ENCODE peak calls at places on chromosomes 3 and 15, in six cellular contexts. V is right lobe of liver, J is tibial artery, I is brain microvascular endothelial cell, G is ovary, N is IMR-90. X is an unnamed sample.

GRCh38 chr3:106566277-106566676 is 697.5 kb upstream of the CBLB start:
- DNase-seq in V (no peak), J (no peak), I (no peak), G (no peak), N (no peak), X (no peak)

GRCh38 chr3:30666564-30667249 is 60.3 kb downstream of the TGFBR2 start:
- DNase-seq in V (no peak), J (no peak), I (no peak), G (no peak), N (no peak), X (no peak)

GRCh38 chr3:140285380-140285779 is 350.4 kb downstream of the CLSTN2 start:
- DNase-seq in V (no peak), J (no peak), I (no peak), G (no peak), N (no peak), X (no peak)

GRCh38 chr3:195057716-195058115 is 213.2 kb downstream of the XXYLT1 start:
- DNase-seq in V (peak), J (no peak), I (no peak), G (no peak), N (no peak), X (peak)

GRCh38 chr3:41131224-41131623 is 68.1 kb upstream of the CTNNB1 start:
- DNase-seq in V (no peak), J (no peak), I (peak), G (no peak), N (no peak), X (no peak)

GRCh38 chr15:62392411-62392810 is 227.3 kb upstream of the C2CD4B start:
- DNase-seq in V (no peak), J (no peak), I (peak), G (peak), N (peak), X (no peak)

GRCh38 chr3:52685705-52686691 is at the start of the genes GNL3 and PBRM1:
- DNase-seq in V (peak), J (peak), I (peak), G (peak), N (peak), X (peak)

GRCh38 chr15:74997161-74997942 is 2.0 kb downstream of the SCAMP5 start:
- DNase-seq in V (no peak), J (no peak), I (no peak), G (no peak), N (no peak), X (no peak)

GRCh38 chr3:141009496-141009895 is 41.7 kb upstream of the SPSB4 start:
- DNase-seq in V (no peak), J (no peak), I (no peak), G (no peak), N (no peak), X (no peak)

GRCh38 chr15:45157974-45158373 is 28.2 kb downstream of the DUOX1 start:
- DNase-seq in V (no peak), J (no peak), I (peak), G (no peak), N (peak), X (peak)

GRCh38 chr3:22141769-22142168 is 390.8 kb upstream of the ZNF385D start:
- DNase-seq in V (no peak), J (no peak), I (no peak), G (no peak), N (no peak), X (no peak)

DNA sequence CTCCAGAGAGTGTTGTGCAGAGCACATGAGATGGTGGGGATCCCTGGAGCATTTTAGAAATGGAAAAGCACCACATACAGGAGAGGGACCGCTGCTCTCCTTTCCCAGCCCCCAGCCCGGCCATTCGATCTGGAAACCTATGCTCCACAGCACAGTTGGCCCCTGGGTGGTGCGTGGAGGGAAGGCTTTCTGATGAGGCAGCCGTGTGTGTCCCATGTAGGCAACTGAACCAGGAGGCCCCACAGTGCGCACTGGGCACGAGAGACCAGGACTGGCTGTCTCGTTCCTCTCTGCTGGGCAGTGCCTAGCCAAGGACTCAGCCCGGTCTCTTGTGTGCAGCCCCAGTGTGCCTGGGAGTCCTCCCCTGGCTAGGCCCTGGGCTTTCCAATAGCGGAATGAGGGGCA is 39.1 kb downstream of the CHDH start:
- DNase-seq in V (no peak), J (peak), I (no peak), G (no peak), N (no peak), X (no peak)
- H3K4me3 ChIP-seq in V (no peak), J (no peak), I (no peak), G (no peak), N (no peak), X (no peak)

GRCh38 chr3:169146112-169146665 is 517.3 kb downstream of the MECOM start:
- DNase-seq in V (peak), J (peak), I (peak), G (peak), N (peak), X (no peak)
- H3K27ac ChIP-seq in V (peak), J (peak), I (peak), G (no peak), N (peak), X (peak)

GRCh38 chr3:153440311-153440710 is 278.3 kb downstream of the RAP2B start:
- DNase-seq in V (no peak), J (no peak), I (no peak), G (no peak), N (no peak), X (no peak)

GRCh38 chr3:153442386-153442785 is 280.4 kb downstream of the RAP2B start:
- DNase-seq in V (no peak), J (no peak), I (no peak), G (no peak), N (no peak), X (no peak)

GRCh38 chr3:153438275-153438674 is 276.2 kb downstream of the RAP2B start:
- DNase-seq in V (no peak), J (no peak), I (no peak), G (no peak), N (no peak), X (no peak)

GRCh38 chr3:153442799-153443487 is 280.9 kb downstream of the RAP2B start:
- DNase-seq in V (no peak), J (no peak), I (no peak), G (no peak), N (no peak), X (no peak)

DNA sequence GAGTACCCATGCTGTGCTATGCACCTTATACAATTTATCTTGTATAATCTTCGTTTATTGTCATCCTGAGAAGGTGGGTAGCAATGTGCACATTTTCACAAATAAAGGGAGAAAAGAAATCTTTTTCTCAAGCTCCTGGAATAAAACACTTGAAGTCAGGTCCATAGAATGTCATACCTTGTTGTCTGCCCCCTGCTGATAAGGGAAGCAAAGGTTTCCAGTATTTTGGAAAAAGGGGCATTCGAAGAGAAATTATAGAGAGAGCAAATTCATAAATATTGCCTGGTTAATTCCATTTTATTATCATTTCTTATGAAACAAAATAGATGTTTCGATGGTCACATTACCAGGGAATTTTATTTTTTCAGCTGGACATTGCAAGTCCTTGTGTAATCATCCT is 277.8 kb downstream of the RAP2B start:
- DNase-seq in V (no peak), J (no peak), I (no peak), G (no peak), N (peak), X (no peak)
- TF ChIP-seq CTCF in V (peak), J (no peak), I (peak), G (no peak), N (peak), X (no peak)

GRCh38 chr3:146159037-146159436 is 1.9 kb downstream of the PLOD2 start:
- DNase-seq in V (no peak), J (no peak), I (no peak), G (no peak), N (no peak), X (no peak)
- H3K4me3 ChIP-seq in V (peak), J (peak), I (peak), G (peak), N (peak), X (peak)

GRCh38 chr15:65766422-65767263 is 25.4 kb downstream of the DENND4A start:
- DNase-seq in V (no peak), J (no peak), I (no peak), G (no peak), N (peak), X (no peak)
- H3K27ac ChIP-seq in V (peak), J (no peak), I (no peak), G (no peak), N (peak), X (no peak)

DNA sequence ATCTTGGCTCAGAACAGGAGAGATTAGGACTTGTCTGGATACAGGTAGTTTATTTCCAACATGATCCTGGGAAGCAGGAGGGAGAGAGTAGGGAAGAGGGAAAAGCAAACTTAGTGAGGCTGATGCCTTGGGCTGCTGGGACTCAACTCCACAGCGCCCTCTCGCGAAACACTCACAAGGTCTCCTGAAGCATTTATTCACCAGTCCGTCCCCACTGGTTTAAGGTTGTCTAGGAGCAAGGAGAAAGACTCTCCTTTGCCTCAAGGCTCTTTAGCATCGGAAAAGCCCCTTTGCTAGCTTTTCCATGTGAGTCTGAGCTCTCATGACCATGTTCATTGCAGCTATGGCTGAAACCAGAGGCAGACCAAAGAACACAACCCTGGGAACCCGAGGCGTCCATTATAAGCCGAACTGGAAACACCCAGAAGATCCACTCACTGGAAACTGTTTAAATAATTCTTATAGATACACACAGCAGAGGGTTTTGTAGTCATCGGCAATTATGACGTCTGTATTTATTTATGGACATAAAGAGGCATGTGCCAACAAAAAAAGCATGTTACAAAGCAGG is 244.5 kb downstream of the CD47 start:
- DNase-seq in V (peak), J (peak), I (peak), G (peak), N (peak), X (peak)
- TF ChIP-seq CTCF in V (peak), J (peak), I (peak), G (no peak), N (peak), X (peak)

GRCh38 chr3:127386490-127386889 is 98.6 kb upstream of the PRR20G start:
- DNase-seq in V (no peak), J (peak), I (no peak), G (no peak), N (no peak), X (no peak)

GRCh38 chr3:127387119-127387518 is 99.3 kb upstream of the PRR20G start:
- DNase-seq in V (peak), J (peak), I (no peak), G (no peak), N (no peak), X (no peak)

GRCh38 chr3:127385540-127385870 is 97.7 kb upstream of the PRR20G start:
- DNase-seq in V (no peak), J (peak), I (no peak), G (no peak), N (no peak), X (no peak)

GRCh38 chr3:127384717-127385539 is 97.1 kb upstream of the PRR20G start:
- DNase-seq in V (no peak), J (peak), I (no peak), G (no peak), N (no peak), X (no peak)

DNA sequence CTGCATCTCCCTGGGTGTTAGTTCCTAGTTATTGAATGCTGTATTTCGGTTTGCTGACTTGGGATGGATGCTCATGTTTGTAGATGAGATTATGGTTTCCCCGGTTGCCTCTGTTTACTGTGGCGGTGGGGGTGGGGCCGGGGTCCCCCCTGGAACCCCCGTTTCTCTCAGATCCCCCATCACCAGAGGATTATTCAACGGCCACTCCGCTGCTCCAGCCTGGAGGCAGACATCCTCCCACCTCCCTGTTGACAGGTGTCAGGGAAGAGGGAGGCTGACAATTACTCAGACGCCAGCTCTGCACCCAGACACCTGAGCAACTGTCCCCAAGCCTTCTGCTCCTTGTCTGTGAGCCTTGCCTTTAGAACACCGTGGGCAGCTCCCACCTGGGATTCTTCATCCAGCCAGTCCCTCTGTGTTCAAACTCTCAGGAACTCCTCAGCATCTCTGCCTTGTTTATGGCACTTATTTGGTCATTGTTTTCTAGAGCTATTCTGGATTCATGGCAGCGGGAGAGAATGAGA is 95.9 kb upstream of the PRR20G start:
- DNase-seq in V (no peak), J (peak), I (no peak), G (no peak), N (no peak), X (no peak)
- H3K4me3 ChIP-seq in V (no peak), J (no peak), I (no peak), G (no peak), N (no peak), X (no peak)

GRCh38 chr3:129504471-129505100 is 23.9 kb upstream of the RHO start:
- DNase-seq in V (no peak), J (no peak), I (no peak), G (no peak), N (no peak), X (no peak)

GRCh38 chr3:129506272-129506742 is 22.1 kb upstream of the RHO start:
- DNase-seq in V (no peak), J (no peak), I (no peak), G (no peak), N (no peak), X (peak)

GRCh38 chr3:129503387-129504010 is 24.9 kb upstream of the RHO start:
- DNase-seq in V (no peak), J (no peak), I (no peak), G (no peak), N (peak), X (no peak)

GRCh38 chr3:129507181-129507831 is 21.1 kb upstream of the RHO start:
- DNase-seq in V (no peak), J (no peak), I (no peak), G (no peak), N (no peak), X (peak)

GRCh38 chr3:129505341-129505740 is 23.1 kb upstream of the RHO start:
- DNase-seq in V (no peak), J (no peak), I (no peak), G (no peak), N (no peak), X (no peak)
- H3K27ac ChIP-seq in V (no peak), J (peak), I (no peak), G (no peak), N (no peak), X (peak)

DNA sequence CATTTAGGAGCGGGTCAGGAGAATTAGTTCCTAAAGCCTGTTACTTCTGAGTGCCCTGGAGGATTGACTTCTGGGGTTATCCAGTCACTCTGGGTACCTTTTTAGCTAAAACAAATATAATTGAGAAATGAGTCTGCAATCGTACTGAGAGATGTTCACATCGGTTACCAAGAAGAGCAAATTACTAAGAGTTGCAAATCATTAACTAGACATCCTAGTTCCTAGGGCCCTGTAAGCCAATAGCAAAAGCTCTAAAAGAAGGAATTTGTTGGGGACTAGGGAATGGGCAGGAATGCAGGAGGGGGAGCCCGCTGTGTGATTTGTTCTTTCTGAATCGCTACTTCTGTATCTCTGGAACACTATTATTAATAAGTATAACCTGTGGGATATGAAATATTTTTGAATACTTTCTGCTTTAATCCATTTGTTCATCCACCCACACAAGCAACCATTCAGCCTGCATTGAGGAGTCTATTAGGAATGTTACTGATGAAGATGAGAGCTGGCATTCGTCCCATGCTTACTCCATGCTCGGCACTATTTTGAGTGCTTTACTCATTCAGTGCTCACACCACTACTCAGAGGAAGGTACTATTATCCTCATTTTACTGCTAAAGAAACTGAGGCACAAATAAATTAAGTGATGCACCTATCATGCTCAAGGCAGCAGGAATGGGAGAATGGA is 31.5 kb upstream of the KY start:
- DNase-seq in V (no peak), J (no peak), I (peak), G (no peak), N (peak), X (no peak)
- TF ChIP-seq CTCF in V (no peak), J (no peak), I (no peak), G (no peak), N (no peak), X (no peak)

DNA sequence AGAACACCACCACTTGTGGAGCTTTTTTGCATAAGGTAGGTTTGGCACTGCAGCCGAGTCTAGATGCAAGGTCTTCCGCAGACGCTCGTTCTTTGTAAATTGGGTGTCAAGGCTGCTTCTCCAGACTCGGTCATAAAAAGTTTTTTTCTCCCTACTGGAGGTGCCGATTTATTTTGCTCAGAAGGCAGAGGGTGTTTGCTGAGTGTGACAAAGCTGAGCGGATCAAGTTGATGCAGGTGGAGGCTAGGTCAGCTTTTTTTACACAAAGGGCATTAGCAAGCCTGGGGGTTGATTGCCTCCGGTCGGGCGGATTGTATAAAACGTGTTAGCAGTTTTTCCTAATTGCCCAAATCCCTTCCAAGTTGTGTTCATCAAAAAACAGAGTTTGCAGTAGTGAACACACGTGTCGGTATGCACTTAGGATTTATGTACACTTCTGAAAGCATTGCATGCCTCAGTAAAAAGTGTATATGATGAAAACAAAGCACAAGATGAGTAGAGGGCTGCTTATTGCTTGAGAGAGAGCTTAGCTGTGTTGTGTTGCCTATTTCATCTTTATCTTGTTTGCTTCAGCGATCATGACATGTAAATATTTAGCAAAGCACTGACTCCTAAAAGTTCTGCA is 2.6 kb downstream of the GPR160 start:
- DNase-seq in V (no peak), J (no peak), I (no peak), G (no peak), N (no peak), X (no peak)
- H3K4me3 ChIP-seq in V (no peak), J (no peak), I (no peak), G (no peak), N (no peak), X (no peak)